ENCODE peak calls at places on chromosomes 16 and 17, in five cellular contexts. One of them, this sample, is unnamed.

GRCh38 chr16:29124828-29125227 is 140.0 kb downstream of the LAT start:
- DNase-seq in CD8-positive, alpha-beta T cell: no peak
- DNase-seq in COR-L47: no peak
- DNase-seq in CD4-positive, alpha-beta T cell: no peak
- DNase-seq in heart left ventricle: no peak
- DNase-seq in this sample: no peak

GRCh38 chr17:79677646-79678045 is 53.1 kb upstream of the ENPP7 start:
- DNase-seq in CD8-positive, alpha-beta T cell: no peak
- DNase-seq in COR-L47: no peak
- DNase-seq in CD4-positive, alpha-beta T cell: no peak
- DNase-seq in heart left ventricle: no peak
- DNase-seq in this sample: no peak

GRCh38 chr17:6027342-6028024 is 42.7 kb upstream of the WSCD1 start:
- DNase-seq in CD8-positive, alpha-beta T cell: no peak
- DNase-seq in COR-L47: no peak
- DNase-seq in CD4-positive, alpha-beta T cell: no peak
- DNase-seq in heart left ventricle: no peak
- DNase-seq in this sample: no peak

GRCh38 chr17:33436321-33436720 is 143.2 kb upstream of the ASIC2 start:
- DNase-seq in CD8-positive, alpha-beta T cell: no peak
- DNase-seq in COR-L47: no peak
- DNase-seq in CD4-positive, alpha-beta T cell: no peak
- DNase-seq in heart left ventricle: peak; percentile 29
- DNase-seq in this sample: no peak

GRCh38 chr17:75011788-75012319 is 616 bp upstream of the MRPL58 start:
- DNase-seq in CD8-positive, alpha-beta T cell: no peak
- DNase-seq in COR-L47: peak; percentile 41
- DNase-seq in CD4-positive, alpha-beta T cell: no peak
- DNase-seq in heart left ventricle: peak; percentile 76
- DNase-seq in this sample: no peak

GRCh38 chr16:67528870-67529638 is 425 bp downstream of the RIPOR1 start:
- DNase-seq in CD8-positive, alpha-beta T cell: no peak
- DNase-seq in COR-L47: peak; percentile 53
- DNase-seq in CD4-positive, alpha-beta T cell: peak; percentile 17
- DNase-seq in heart left ventricle: peak; percentile 61
- DNase-seq in this sample: peak; percentile 75

GRCh38 chr16:51538707-51539604 is 387.9 kb upstream of the SALL1 start:
- DNase-seq in CD8-positive, alpha-beta T cell: no peak
- DNase-seq in COR-L47: peak; percentile 51
- DNase-seq in CD4-positive, alpha-beta T cell: no peak
- DNase-seq in heart left ventricle: no peak
- DNase-seq in this sample: no peak

GRCh38 chr16:88681709-88682451 is 4.4 kb downstream of the SNAI3 start:
- DNase-seq in CD8-positive, alpha-beta T cell: peak; percentile 67
- DNase-seq in COR-L47: no peak
- DNase-seq in CD4-positive, alpha-beta T cell: peak; percentile 61
- DNase-seq in heart left ventricle: peak; percentile 77
- DNase-seq in this sample: peak; percentile 92

GRCh38 chr17:73533127-73533526 is 111.1 kb downstream of the SDK2 start:
- DNase-seq in CD8-positive, alpha-beta T cell: no peak
- DNase-seq in COR-L47: no peak
- DNase-seq in CD4-positive, alpha-beta T cell: no peak
- DNase-seq in heart left ventricle: peak; percentile 91
- DNase-seq in this sample: no peak

GRCh38 chr17:47267354-47267828 is 13.8 kb downstream of the ITGB3 start:
- DNase-seq in CD8-positive, alpha-beta T cell: no peak
- DNase-seq in COR-L47: no peak
- DNase-seq in CD4-positive, alpha-beta T cell: no peak
- DNase-seq in heart left ventricle: no peak
- DNase-seq in this sample: no peak

GRCh38 chr16:63385714-63386113 is 1349.5 kb upstream of the CDH8 start:
- DNase-seq in CD8-positive, alpha-beta T cell: no peak
- DNase-seq in COR-L47: no peak
- DNase-seq in CD4-positive, alpha-beta T cell: no peak
- DNase-seq in heart left ventricle: no peak
- DNase-seq in this sample: no peak

GRCh38 chr16:77227745-77228144 is 28.5 kb downstream of the SYCE1L start:
- DNase-seq in CD8-positive, alpha-beta T cell: no peak
- DNase-seq in COR-L47: no peak
- DNase-seq in CD4-positive, alpha-beta T cell: no peak
- DNase-seq in heart left ventricle: no peak
- DNase-seq in this sample: no peak

GRCh38 chr16:23254338-23254737 is 47.8 kb upstream of the SCNN1B start:
- DNase-seq in CD8-positive, alpha-beta T cell: no peak
- DNase-seq in COR-L47: no peak
- DNase-seq in CD4-positive, alpha-beta T cell: no peak
- DNase-seq in heart left ventricle: no peak
- DNase-seq in this sample: no peak

GRCh38 chr16:87538594-87538993 is 45.8 kb upstream of the ZCCHC14 start:
- DNase-seq in CD8-positive, alpha-beta T cell: no peak
- DNase-seq in COR-L47: no peak
- DNase-seq in CD4-positive, alpha-beta T cell: no peak
- DNase-seq in heart left ventricle: no peak
- DNase-seq in this sample: no peak

GRCh38 chr16:85436636-85437160 is 176.4 kb upstream of the GSE1 start:
- DNase-seq in CD8-positive, alpha-beta T cell: no peak
- DNase-seq in COR-L47: peak; percentile 52
- DNase-seq in CD4-positive, alpha-beta T cell: no peak
- DNase-seq in heart left ventricle: peak; percentile 52
- DNase-seq in this sample: no peak